ENCODE peak calls at places on chromosomes 12 and 14, in eight cellular contexts. Z is heart left ventricle, N is Karpas-422, B is SJCRH30, Y is aorta, I is lung, J is spleen, O is neuronal stem cell. E is an unnamed sample.

GRCh38 chr14:90850487-90850886 is 34.3 kb upstream of the TTC7B start:
- DNase-seq in Z (no peak), N (no peak), B (peak; percentile 86), Y (no peak), I (no peak), J (no peak), O (no peak), E (peak; percentile 77)

GRCh38 chr12:89856431-89856830 is 147.8 kb upstream of the ATP2B1 start:
- DNase-seq in Z (no peak), N (peak; percentile 55), B (peak; percentile 34), Y (no peak), I (no peak), J (no peak), O (no peak), E (no peak)

GRCh38 chr12:40158592-40159111 is 52.8 kb upstream of the SLC2A13 start:
- DNase-seq in Z (no peak), N (no peak), B (peak; percentile 25), Y (no peak), I (peak; percentile 40), J (no peak), O (no peak), E (peak; percentile 54)

GRCh38 chr12:62717636-62718035 is 217.3 kb downstream of the PPM1H start:
- DNase-seq in Z (no peak), N (no peak), B (no peak), Y (no peak), I (no peak), J (no peak), O (no peak), E (no peak)

GRCh38 chr14:103626150-103626850 is 2.7 kb upstream of the KLC1 start:
- DNase-seq in Z (no peak), N (peak; percentile 74), B (peak; percentile 83), Y (no peak), I (no peak), J (no peak), O (no peak), E (no peak)

GRCh38 chr12:86712425-86712843 is 456.2 kb upstream of the MGAT4C start:
- DNase-seq in Z (no peak), N (no peak), B (peak; percentile 26), Y (no peak), I (no peak), J (no peak), O (no peak), E (no peak)

GRCh38 chr12:120054293-120054692 is 62.3 kb downstream of the RAB35 start:
- DNase-seq in Z (no peak), N (no peak), B (no peak), Y (no peak), I (no peak), J (no peak), O (no peak), E (no peak)

GRCh38 chr12:48036818-48037217 is 32.5 kb upstream of the COL2A1 start:
- DNase-seq in Z (no peak), N (no peak), B (no peak), Y (no peak), I (no peak), J (no peak), O (no peak), E (no peak)

GRCh38 chr14:24351517-24351916 is 11.7 kb upstream of the RIPK3 start:
- DNase-seq in Z (no peak), N (no peak), B (no peak), Y (no peak), I (no peak), J (no peak), O (no peak), E (no peak)

GRCh38 chr12:31896514-31897039 is 62.6 kb upstream of the RESF1 start:
- DNase-seq in Z (no peak), N (no peak), B (no peak), Y (no peak), I (peak; percentile 43), J (peak; percentile 77), O (no peak), E (no peak)

GRCh38 chr14:39581474-39581873 is 149.2 kb upstream of the FBXO33 start:
- DNase-seq in Z (no peak), N (peak; percentile 65), B (peak; percentile 6), Y (no peak), I (no peak), J (no peak), O (no peak), E (no peak)

GRCh38 chr14:60757617-60758016 is 23.1 kb downstream of the MNAT1 start:
- DNase-seq in Z (no peak), N (peak; percentile 38), B (no peak), Y (no peak), I (no peak), J (no peak), O (no peak), E (no peak)

GRCh38 chr12:51820721-51821422 is 27.6 kb downstream of the FIGNL2 start:
- DNase-seq in Z (peak; percentile 75), N (peak; percentile 72), B (no peak), Y (no peak), I (no peak), J (peak; percentile 92), O (peak; percentile 82), E (no peak)

GRCh38 chr14:75431827-75432226 is 4.0 kb downstream of the JDP2 start:
- DNase-seq in Z (no peak), N (no peak), B (no peak), Y (no peak), I (no peak), J (no peak), O (no peak), E (no peak)

GRCh38 chr14:75429562-75429961 is 1.7 kb downstream of the JDP2 start:
- DNase-seq in Z (no peak), N (no peak), B (no peak), Y (no peak), I (no peak), J (no peak), O (no peak), E (no peak)

GRCh38 chr14:75431011-75431410 is 3.2 kb downstream of the JDP2 start:
- DNase-seq in Z (no peak), N (no peak), B (no peak), Y (no peak), I (no peak), J (no peak), O (no peak), E (no peak)

GRCh38 chr14:75430106-75430505 is 2.3 kb downstream of the JDP2 start:
- DNase-seq in Z (peak; percentile 52), N (no peak), B (no peak), Y (no peak), I (peak; percentile 61), J (no peak), O (no peak), E (no peak)

GRCh38 chr14:75430526-75430925 is 2.7 kb downstream of the JDP2 start:
- DNase-seq in Z (peak; percentile 75), N (no peak), B (no peak), Y (no peak), I (no peak), J (no peak), O (no peak), E (no peak)
- H3K27ac ChIP-seq in Z (peak overlapping the region; percentile 50), N (no peak overlapping the region), B (no peak overlapping the region), Y (no peak overlapping the region), I (peak overlapping the region; percentile 87), J (peak overlapping the region; percentile 79), O (no peak overlapping the region), E (no peak overlapping the region)

DNA sequence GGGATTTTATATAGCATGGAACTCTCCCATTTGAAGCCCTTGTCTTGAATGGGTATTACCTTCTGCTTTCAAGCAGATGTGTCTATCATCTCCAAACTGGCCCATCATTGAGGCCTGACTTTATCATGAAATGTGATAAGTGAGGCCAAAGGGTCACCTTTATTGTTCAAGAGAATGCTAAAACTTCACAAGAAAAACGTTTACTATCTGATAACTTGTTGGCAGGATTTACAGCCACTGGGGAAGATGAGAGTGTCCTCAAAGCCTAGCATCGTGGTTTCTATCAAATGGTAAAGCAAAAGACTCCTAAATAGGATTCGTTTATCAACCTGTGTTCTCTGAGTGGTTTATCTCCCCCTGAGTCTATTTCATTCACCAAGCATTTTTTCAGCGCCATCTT is 62.0 kb upstream of the CLMN start:
- DNase-seq in Z (no peak), N (no peak), B (no peak), Y (no peak), I (no peak), J (no peak), O (no peak), E (no peak)
- H3K4me1 ChIP-seq in Z (no peaks in the 10 kb centered on the region), N (no peaks in the 10 kb centered on the region), B (no peaks in the 10 kb centered on the region), Y (no peaks in the 10 kb centered on the region), I (no peaks in the 10 kb centered on the region), J (no peaks in the 10 kb centered on the region), O (no peaks in the 10 kb centered on the region), E (no peaks in the 10 kb centered on the region)

GRCh38 chr12:45343269-45344051 is 127.6 kb downstream of the ANO6 start:
- DNase-seq in Z (peak; percentile 65), N (no peak), B (no peak), Y (no peak), I (no peak), J (no peak), O (no peak), E (no peak)

GRCh38 chr12:45339035-45339434 is 123.1 kb downstream of the ANO6 start:
- DNase-seq in Z (no peak), N (no peak), B (no peak), Y (no peak), I (no peak), J (no peak), O (no peak), E (no peak)

GRCh38 chr12:45342171-45342570 is 126.3 kb downstream of the ANO6 start:
- DNase-seq in Z (no peak), N (no peak), B (no peak), Y (no peak), I (no peak), J (no peak), O (no peak), E (no peak)

GRCh38 chr12:45338272-45338671 is 122.4 kb downstream of the ANO6 start:
- DNase-seq in Z (no peak), N (no peak), B (no peak), Y (no peak), I (no peak), J (no peak), O (no peak), E (no peak)

DNA sequence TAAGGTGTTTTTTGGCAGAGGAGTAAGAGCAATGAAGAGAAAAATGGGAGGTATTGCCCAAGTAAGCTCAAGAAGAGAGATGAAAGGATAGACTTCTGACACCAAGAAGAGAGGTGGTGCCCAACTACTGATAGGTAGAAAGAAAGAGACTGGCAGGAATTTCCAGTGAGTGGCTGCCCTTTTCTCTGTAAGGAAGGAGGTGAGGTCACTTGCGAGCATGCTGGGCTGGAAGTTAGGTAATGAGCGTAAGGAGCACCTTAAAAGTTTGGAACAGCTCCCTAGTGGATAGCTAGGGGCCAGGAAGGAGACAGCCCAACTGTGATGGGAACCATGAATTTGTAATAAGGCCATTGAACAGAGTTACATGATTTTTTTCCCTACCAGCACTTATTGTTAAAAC is 127.0 kb downstream of the ANO6 start:
- DNase-seq in Z (no peak), N (no peak), B (no peak), Y (no peak), I (no peak), J (no peak), O (no peak), E (no peak)
- H3K27ac ChIP-seq in Z (no peak overlapping the region), N (no peak overlapping the region), B (no peak overlapping the region), Y (no peak overlapping the region), I (no peak overlapping the region), J (no peak overlapping the region), O (no peak overlapping the region), E (no peak overlapping the region)

DNA sequence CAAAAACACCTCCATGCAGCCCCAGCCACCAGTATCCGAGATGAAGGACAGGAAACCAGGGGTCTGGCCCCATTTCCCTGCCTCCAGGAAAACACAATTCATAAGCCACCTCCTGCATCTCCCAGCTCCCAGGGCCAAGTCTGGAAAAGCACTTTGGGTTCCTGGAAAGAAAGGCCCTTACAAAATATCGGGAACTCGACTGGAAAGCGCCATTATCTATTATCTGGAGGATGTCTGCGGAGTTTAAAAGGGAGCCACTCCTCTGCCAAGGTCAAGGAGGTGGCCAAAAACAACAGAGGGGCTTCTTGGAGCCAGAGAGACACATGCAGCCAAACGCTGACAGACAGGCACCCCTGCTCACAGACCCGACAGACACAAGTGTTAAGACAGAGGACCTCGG is 9.8 kb downstream of the ACTN1 start:
- DNase-seq in Z (peak; percentile 30), N (no peak), B (peak; percentile 49), Y (peak; percentile 60), I (no peak), J (peak; percentile 28), O (no peak), E (no peak)
- H3K4me1 ChIP-seq in Z (peaks cover 81% of the 10 kb centered on the region), N (no peaks in the 10 kb centered on the region), B (peaks cover 70% of the 10 kb centered on the region), Y (peaks cover 10% of the 10 kb centered on the region), I (peaks cover 20% of the 10 kb centered on the region), J (peaks cover 80% of the 10 kb centered on the region), O (peaks cover 17% of the 10 kb centered on the region), E (peaks cover 100% of the 10 kb centered on the region)

E was measured in RWPE2.